ENCODE peak calls at places on chromosome 1, in seven cellular contexts. A, L, M, I, G, K and D are unnamed samples. For H3K4me1, the result is how much of the 10 kb centered on the place peaks cover.

GRCh38 chr1:153428790-153429189 is 12.5 kb downstream of the S100A7A start:
- DNase-seq in A (no peak), L (no peak), M (peak), I (no peak), G (no peak), K (no peak), D (no peak)

GRCh38 chr1:14095001-14095400 is 395.0 kb downstream of the PRDM2 start:
- DNase-seq in A (no peak), L (no peak), M (peak), I (no peak), G (peak), K (no peak), D (no peak)

GRCh38 chr1:171817511-171818265 is 23.6 kb upstream of the DNM3 start:
- DNase-seq in A (no peak), L (no peak), M (peak), I (no peak), G (peak), K (no peak), D (no peak)

GRCh38 chr1:2091611-2092604 is 41.7 kb downstream of the PRKCZ start:
- DNase-seq in A (peak), L (peak), M (peak), I (no peak), G (no peak), K (peak), D (no peak)

GRCh38 chr1:208178091-208178529 is 66.1 kb downstream of the PLXNA2 start:
- DNase-seq in A (no peak), L (no peak), M (no peak), I (no peak), G (no peak), K (peak), D (peak)

GRCh38 chr1:237879195-237879594 is 11.5 kb downstream of the ZP4 start:
- DNase-seq in A (no peak), L (no peak), M (no peak), I (no peak), G (no peak), K (no peak), D (no peak)

GRCh38 chr1:219347843-219348475 is 174.3 kb downstream of the LYPLAL1 start:
- DNase-seq in A (peak), L (peak), M (no peak), I (no peak), G (no peak), K (peak), D (no peak)

GRCh38 chr1:153697873-153698647 is 19.6 kb downstream of the NPR1 start:
- DNase-seq in A (peak), L (peak), M (peak), I (no peak), G (no peak), K (no peak), D (no peak)

GRCh38 chr1:33337994-33338494 is 17.1 kb upstream of the A3GALT2 start:
- DNase-seq in A (no peak), L (no peak), M (no peak), I (no peak), G (no peak), K (no peak), D (no peak)

GRCh38 chr1:218499021-218499691 is 154.0 kb downstream of the TGFB2 start:
- DNase-seq in A (no peak), L (no peak), M (no peak), I (no peak), G (no peak), K (no peak), D (no peak)

GRCh38 chr1:230350208-230350921 is 75.8 kb downstream of the PGBD5 start:
- DNase-seq in A (no peak), L (no peak), M (no peak), I (no peak), G (no peak), K (no peak), D (no peak)

GRCh38 chr1:6279066-6279465 is 18.2 kb upstream of the GPR153 start:
- DNase-seq in A (no peak), L (peak), M (no peak), I (no peak), G (no peak), K (no peak), D (no peak)

GRCh38 chr1:164265232-164265631 is 293.8 kb upstream of the PBX1 start:
- DNase-seq in A (no peak), L (no peak), M (no peak), I (no peak), G (no peak), K (no peak), D (no peak)

DNA sequence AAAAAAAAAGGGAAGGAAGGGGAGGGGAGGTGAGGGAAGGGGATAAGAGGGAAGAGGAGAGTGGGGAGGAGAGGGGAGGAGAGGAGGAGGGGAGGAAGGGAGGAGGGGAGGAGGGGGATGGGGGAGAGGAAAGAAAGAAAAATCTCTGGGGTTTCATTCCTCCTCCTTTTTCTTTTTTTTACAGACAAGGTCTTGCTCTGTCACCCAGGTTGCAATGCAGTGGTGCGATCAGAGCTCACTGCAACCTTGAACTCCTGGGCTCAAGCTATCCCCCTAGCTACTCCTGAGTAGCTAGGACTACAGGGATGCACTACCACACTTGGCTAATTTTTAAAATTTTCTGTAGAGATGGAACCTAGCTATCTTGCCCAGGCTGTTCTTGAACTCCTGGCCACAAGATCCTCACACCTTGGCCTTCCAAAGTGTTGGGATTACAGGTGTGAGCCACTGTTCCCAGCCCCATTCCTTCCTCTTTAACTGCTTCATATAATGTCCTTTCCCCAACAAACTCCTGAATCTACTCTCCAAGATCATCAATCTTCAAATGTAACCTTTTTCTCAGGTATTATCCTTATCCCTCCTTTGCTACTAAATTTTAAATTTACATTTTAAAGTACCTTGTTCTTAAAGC is 23.2 kb downstream of the GON4L start:
- DNase-seq in A (no peak), L (no peak), M (no peak), I (no peak), G (no peak), K (no peak), D (no peak)
- TF ChIP-seq POLR2AphosphoS5 in A (no peak), L (no peak), M (no peak), I (no peak), G (no peak), K (no peak), D (no peak)

DNA sequence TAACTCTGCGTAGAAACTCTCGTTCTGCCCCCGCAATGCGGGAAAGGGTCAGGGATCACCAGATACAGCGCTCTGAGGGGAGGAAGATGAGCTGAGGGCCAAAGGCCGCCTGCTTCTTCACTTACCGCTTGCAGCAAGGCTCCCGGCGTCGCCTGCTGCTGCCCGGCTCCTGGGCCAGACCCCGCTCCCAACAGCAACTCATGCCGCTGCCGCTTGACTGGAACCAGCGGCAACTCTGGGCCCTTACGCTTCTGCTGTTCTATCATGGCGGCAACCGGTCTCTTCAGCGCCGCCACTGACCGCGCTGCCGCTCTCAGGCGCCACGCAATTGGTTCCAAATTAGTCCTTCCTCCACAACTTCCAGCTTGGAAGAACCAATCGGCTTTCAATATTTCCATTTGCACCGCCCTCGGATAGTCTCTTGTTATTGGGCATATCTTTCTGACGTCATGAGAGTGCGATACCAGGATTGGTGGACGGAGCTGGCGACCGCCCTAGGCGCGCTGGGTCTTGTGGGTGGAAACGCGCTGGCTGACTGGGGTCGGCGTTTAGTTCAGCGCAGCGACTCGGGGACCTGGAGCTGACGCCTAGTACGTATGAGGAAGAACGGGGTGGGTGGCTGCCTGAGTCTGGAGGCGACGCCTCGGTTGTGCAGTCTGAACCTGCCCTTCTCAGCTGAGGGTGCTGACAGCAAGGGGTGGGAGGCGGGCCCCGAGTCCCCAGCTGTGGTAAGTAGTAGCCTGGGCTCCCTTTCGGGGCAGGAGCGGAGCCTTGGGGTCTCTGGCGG is at the start of the genes SNRNP40 and ZCCHC17:
- DNase-seq in A (peak), L (peak), M (peak), I (peak), G (peak), K (peak), D (peak)
- H3K27ac ChIP-seq in A (peak), L (peak), M (peak), I (peak), G (peak), K (peak), D (peak)

DNA sequence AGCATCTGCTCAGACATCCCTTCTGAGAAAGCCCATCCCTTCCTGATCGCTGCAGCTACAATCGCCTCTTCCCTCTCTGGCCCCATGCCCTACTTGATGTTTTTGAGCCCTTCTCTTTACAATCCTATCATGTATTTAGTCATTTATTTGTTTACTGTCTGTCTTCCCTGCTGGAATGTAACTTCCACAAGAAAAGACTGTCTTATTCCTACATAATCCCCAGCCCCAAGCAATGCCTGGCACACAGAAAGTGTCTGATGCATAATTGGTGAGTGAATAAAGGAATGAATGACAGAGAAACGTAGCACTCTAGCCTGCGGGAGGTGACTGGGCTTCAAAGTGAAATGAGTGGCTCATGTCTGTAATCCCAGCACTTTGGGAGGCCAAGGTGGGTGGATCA is 25.4 kb downstream of the ECE1 start:
- DNase-seq in A (no peak), L (no peak), M (no peak), I (no peak), G (no peak), K (no peak), D (no peak)
- H3K4me1 ChIP-seq in A (half or more), L (half or more), M (under half), I (under half), G (half or more), K (half or more), D (under half)

DNA sequence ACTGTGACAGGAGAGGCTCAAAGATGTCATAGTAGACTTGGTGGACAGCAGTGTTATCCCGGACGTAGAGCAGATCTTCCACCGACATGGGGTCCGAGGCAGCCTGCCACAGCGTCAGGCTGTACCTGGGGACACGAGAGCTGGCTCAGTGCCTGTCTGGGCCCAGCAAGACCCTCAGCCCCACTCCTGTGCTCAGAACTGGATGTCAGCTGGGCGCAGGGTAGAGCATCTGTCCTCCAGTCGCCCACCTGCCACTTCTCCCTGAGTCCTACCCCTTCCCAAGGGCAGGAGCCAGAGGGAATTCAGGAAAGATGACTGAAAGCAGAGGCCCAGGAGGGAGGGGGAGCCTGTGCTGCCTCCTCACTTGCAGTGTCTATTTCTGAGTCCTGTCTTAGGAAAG is 11.7 kb downstream of the FAM151A start:
- DNase-seq in A (peak), L (no peak), M (no peak), I (no peak), G (no peak), K (no peak), D (no peak)
- TF ChIP-seq POLR2AphosphoS5 in A (no peak), L (no peak), M (no peak), I (no peak), G (no peak), K (no peak), D (no peak)

GRCh38 chr1:979744-980072 is 2.2 kb downstream of the PERM1 start:
- DNase-seq in A (no peak), L (no peak), M (no peak), I (no peak), G (no peak), K (no peak), D (no peak)
- H3K27ac ChIP-seq in A (no peak), L (no peak), M (no peak), I (no peak), G (no peak), K (no peak), D (no peak)

GRCh38 chr1:178541396-178541795 is 28.5 kb downstream of the TEX35 start:
- DNase-seq in A (peak), L (no peak), M (no peak), I (no peak), G (no peak), K (no peak), D (no peak)
- H3K4me1 ChIP-seq in A (half or more), L (under half), M (under half), I (under half), G (under half), K (under half), D (under half)

DNA sequence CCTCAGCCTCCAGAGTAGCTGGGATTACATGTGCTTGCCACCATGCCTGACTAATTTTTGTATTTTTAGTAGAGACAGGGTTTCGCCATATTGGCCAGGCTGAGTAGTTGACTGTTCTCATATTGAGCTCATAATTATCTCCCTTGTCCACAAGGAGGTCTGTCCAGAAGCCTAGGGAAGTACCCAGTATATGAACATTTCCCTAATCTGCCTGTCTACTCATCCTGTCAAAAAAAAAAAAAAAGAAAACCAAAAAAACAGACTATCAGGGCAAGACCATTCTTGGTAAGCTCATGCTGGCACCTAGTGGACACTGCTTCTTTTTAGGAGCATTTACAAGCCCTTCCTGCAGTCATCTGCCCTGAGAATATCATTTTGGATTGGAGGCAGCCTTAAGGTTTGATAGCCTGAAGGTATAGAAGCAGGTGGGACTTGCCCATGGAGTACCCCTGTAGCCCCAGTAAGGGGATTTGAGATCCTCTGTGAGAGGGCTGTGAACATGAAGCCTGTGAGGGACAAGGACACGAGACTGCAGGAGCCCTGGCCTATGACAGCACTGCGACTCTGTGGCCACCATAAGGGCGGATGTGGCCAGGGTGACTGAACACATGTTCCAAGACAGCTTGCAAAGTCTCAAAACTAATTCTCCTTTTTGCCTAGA is 10.8 kb upstream of the DUSP12 start:
- DNase-seq in A (peak), L (no peak), M (peak), I (no peak), G (peak), K (peak), D (no peak)
- TF ChIP-seq POLR2AphosphoS5 in A (no peak), L (peak), M (no peak), I (no peak), G (no peak), K (no peak), D (no peak)